ENCODE peak calls at places on chromosomes 12 and 14, in six cellular contexts. T, P, A, N, U and S are unnamed samples.

GRCh38 chr12:41058266-41058665 is 129.9 kb upstream of the PDZRN4 start:
- DNase-seq in T (no peak), P (no peak), A (no peak), N (no peak), U (no peak), S (no peak)

GRCh38 chr12:93061414-93062099 is 132.5 kb upstream of the EEA1 start:
- DNase-seq in T (no peak), P (no peak), A (no peak), N (no peak), U (peak; percentile 8), S (peak; percentile 72)

GRCh38 chr12:123660328-123660727 is 10.6 kb upstream of the TCTN2 start:
- DNase-seq in T (no peak), P (no peak), A (no peak), N (no peak), U (peak; percentile 86), S (peak; percentile 63)

GRCh38 chr12:111753144-111753881 is 13.4 kb upstream of the ALDH2 start:
- DNase-seq in T (peak; percentile 27), P (peak; percentile 40), A (peak; percentile 82), N (peak; percentile 46), U (peak; percentile 89), S (peak; percentile 74)

GRCh38 chr14:64518229-64518628 is 13.7 kb downstream of the ZBTB1 start:
- DNase-seq in T (no peak), P (no peak), A (no peak), N (no peak), U (no peak), S (no peak)

GRCh38 chr12:77974643-77975042 is 143.9 kb downstream of the NAV3 start:
- DNase-seq in T (no peak), P (no peak), A (no peak), N (no peak), U (no peak), S (no peak)

GRCh38 chr14:56494167-56494566 is 85.4 kb upstream of the TMEM260 start:
- DNase-seq in T (no peak), P (no peak), A (no peak), N (no peak), U (no peak), S (peak; percentile 33)

GRCh38 chr14:68235011-68235410 is 415.4 kb downstream of the RAD51B start:
- DNase-seq in T (no peak), P (no peak), A (no peak), N (no peak), U (no peak), S (no peak)

GRCh38 chr12:14284189-14284722 is 81.2 kb upstream of the ATF7IP start:
- DNase-seq in T (no peak), P (peak; percentile 75), A (no peak), N (no peak), U (no peak), S (no peak)

GRCh38 chr12:18681818-18682217 is 56.0 kb downstream of the PLCZ1 start:
- DNase-seq in T (no peak), P (no peak), A (no peak), N (no peak), U (no peak), S (no peak)

GRCh38 chr14:102325791-102326345 is 6.3 kb downstream of the ZNF839 start:
- DNase-seq in T (no peak), P (no peak), A (no peak), N (no peak), U (no peak), S (peak; percentile 24)

GRCh38 chr12:44654641-44655625 is 221.2 kb downstream of the NELL2 start:
- DNase-seq in T (no peak), P (peak; percentile 9), A (no peak), N (no peak), U (no peak), S (no peak)

GRCh38 chr14:71021347-71022014 is 114.2 kb downstream of the PCNX1 start:
- DNase-seq in T (peak; percentile 71), P (no peak), A (no peak), N (no peak), U (peak; percentile 45), S (peak; percentile 48)

GRCh38 chr12:38201461-38202276 is 114.9 kb upstream of the ALG10B start:
- DNase-seq in T (no peak), P (no peak), A (no peak), N (no peak), U (no peak), S (no peak)

GRCh38 chr12:109836916-109837315 is 3.7 kb upstream of the TRPV4 start:
- DNase-seq in T (no peak), P (no peak), A (no peak), N (no peak), U (peak; percentile 35), S (no peak)